ENCODE peak calls at places on chromosomes 11 and 22, in six cellular contexts. A is RPMI7951, S is mucosa of gallbladder, I is mesenchymal stem cell, Y is H7, X is GDM1. Q is an unnamed sample.

GRCh38 chr22:27252282-27253049 is 549.1 kb downstream of the MN1 start:
- DNase-seq in I (peak; percentile 88), Y (no peak), S (no peak), X (no peak), A (peak; percentile 88), Q (peak; percentile 91)

GRCh38 chr11:7196396-7197146 is 55.1 kb upstream of the SYT9 start:
- DNase-seq in Y (no peak), A (no peak), X (no peak), S (no peak), I (no peak), Q (no peak)

GRCh38 chr11:68039526-68040086 is 781 bp downstream of the TCIRG1 start:
- DNase-seq in A (no peak), Y (peak; percentile 84), S (no peak), I (no peak), X (no peak), Q (no peak)

GRCh38 chr11:87421422-87421821 is 383.7 kb downstream of the TMEM135 start:
- DNase-seq in S (peak; percentile 65), Y (peak; percentile 61), I (peak; percentile 78), X (peak; percentile 63), A (peak; percentile 75), Q (peak; percentile 90)

GRCh38 chr11:127574528-127574927 is 574.0 kb upstream of the KIRREL3 start:
- DNase-seq in Y (no peak), X (no peak), A (no peak), S (no peak), I (no peak), Q (no peak)

GRCh38 chr11:120115272-120116000 is 22.5 kb downstream of the TRIM29 start:
- DNase-seq in A (no peak), Y (peak; percentile 72), S (no peak), I (no peak), X (no peak), Q (peak; percentile 4)

GRCh38 chr11:11229691-11230090 is 123.4 kb downstream of the CSNK2A3 start:
- DNase-seq in I (no peak), Y (no peak), A (peak; percentile 21), S (no peak), X (no peak), Q (peak; percentile 14)

GRCh38 chr11:26227311-26227710 is 104.6 kb upstream of the ANO3 start:
- DNase-seq in I (peak; percentile 83), Y (no peak), A (peak; percentile 15), X (no peak), S (no peak), Q (peak; percentile 97)

GRCh38 chr22:19892249-19892879 is 37.7 kb upstream of the GNB1L start:
- DNase-seq in X (no peak), S (no peak), Y (peak; percentile 88), I (peak; percentile 56), A (no peak), Q (peak; percentile 48)

GRCh38 chr11:69949327-69949726 is 128.8 kb upstream of the ANO1 start:
- DNase-seq in Y (no peak), X (no peak), S (peak; percentile 81), I (peak; percentile 94), A (peak; percentile 98), Q (peak; percentile 34)

GRCh38 chr22:47168900-47169800 is 406.7 kb downstream of the TBC1D22A start:
- DNase-seq in X (no peak), I (peak; percentile 10), A (no peak), S (no peak), Y (peak; percentile 92), Q (peak; percentile 20)

GRCh38 chr11:113345978-113346377 is 31.6 kb downstream of the TTC12 start:
- DNase-seq in S (no peak), A (no peak), I (peak; percentile 42), X (no peak), Y (no peak), Q (no peak)

GRCh38 chr22:44214187-44214586 is 33.5 kb downstream of the PARVG start:
- DNase-seq in I (no peak), A (no peak), Y (no peak), X (no peak), S (peak; percentile 7), Q (no peak)

GRCh38 chr11:120941000-120941399 is 82.9 kb upstream of the TBCEL start:
- DNase-seq in S (no peak), I (no peak), Y (no peak), A (no peak), X (no peak), Q (no peak)

Q was measured in fibroblast of mammary gland.